ENCODE peak calls at places on chromosome 7, in seven cellular contexts. T is psoas muscle, D is AG04450, N is kidney epithelial cell, V is coronary artery, L is testis, R is left ventricle myocardium inferior. Q is an unnamed sample.

GRCh38 chr7:79298145-79298760 is 155.2 kb downstream of the MAGI2 start:
- DNase-seq in T (no peak), D (peak), N (peak), V (no peak), L (peak), R (no peak), Q (peak)

GRCh38 chr7:141763797-141764196 is at the start of gene TAS2R3:
- DNase-seq in T (no peak), D (no peak), N (no peak), V (no peak), L (no peak), R (no peak), Q (no peak)

GRCh38 chr7:20470082-20470481 is 139.4 kb downstream of the ITGB8 start:
- DNase-seq in T (no peak), D (no peak), N (no peak), V (no peak), L (no peak), R (no peak), Q (no peak)

GRCh38 chr7:23287612-23288011 is 11.5 kb upstream of the MALSU1 start:
- DNase-seq in T (no peak), D (no peak), N (no peak), V (no peak), L (no peak), R (no peak), Q (no peak)

GRCh38 chr7:28623105-28623730 is 210.9 kb downstream of the CREB5 start:
- DNase-seq in T (no peak), D (peak), N (no peak), V (no peak), L (no peak), R (no peak), Q (peak)

GRCh38 chr7:155001756-155002410 is 1.0 kb downstream of the PAXIP1 start:
- DNase-seq in T (no peak), D (no peak), N (no peak), V (no peak), L (no peak), R (no peak), Q (peak)

GRCh38 chr7:151313857-151314256 is 27.8 kb upstream of the NUB1 start:
- DNase-seq in T (peak), D (no peak), N (no peak), V (peak), L (peak), R (peak), Q (peak)

GRCh38 chr7:2893411-2893861 is 49.3 kb upstream of the GNA12 start:
- DNase-seq in T (no peak), D (no peak), N (no peak), V (no peak), L (no peak), R (no peak), Q (no peak)

GRCh38 chr7:36810476-36810875 is 86.2 kb upstream of the AOAH start:
- DNase-seq in T (no peak), D (no peak), N (no peak), V (no peak), L (no peak), R (no peak), Q (no peak)

GRCh38 chr7:151249034-151249731 is 689 bp upstream of the SMARCD3 start:
- DNase-seq in T (peak), D (no peak), N (no peak), V (peak), L (peak), R (peak), Q (peak)

GRCh38 chr7:42263971-42264370 is 27.0 kb upstream of the GLI3 start:
- DNase-seq in T (peak), D (no peak), N (no peak), V (no peak), L (no peak), R (peak), Q (no peak)

GRCh38 chr7:42128703-42129102 is 108.3 kb downstream of the GLI3 start:
- DNase-seq in T (no peak), D (no peak), N (no peak), V (no peak), L (no peak), R (no peak), Q (peak)

GRCh38 chr7:128362670-128363069 is 1.2 kb upstream of the PRRT4 start:
- DNase-seq in T (no peak), D (no peak), N (no peak), V (no peak), L (no peak), R (no peak), Q (no peak)

GRCh38 chr7:40297741-40298311 is 163.0 kb downstream of the SUGCT start:
- DNase-seq in T (no peak), D (no peak), N (no peak), V (no peak), L (no peak), R (no peak), Q (peak)

GRCh38 chr7:3399858-3400257 is 98.8 kb downstream of the SDK1 start:
- DNase-seq in T (no peak), D (no peak), N (no peak), V (no peak), L (no peak), R (no peak), Q (peak)

GRCh38 chr7:57305192-57305748 is 144.7 kb upstream of the ZNF716 start:
- DNase-seq in T (no peak), D (no peak), N (no peak), V (no peak), L (peak), R (no peak), Q (no peak)

GRCh38 chr7:27169658-27170493 is 4.2 kb downstream of the HOXA10 start:
- DNase-seq in T (peak), D (no peak), N (no peak), V (no peak), L (no peak), R (peak), Q (no peak)

GRCh38 chr7:83486536-83486935 is 162.4 kb downstream of the SEMA3E start:
- DNase-seq in T (no peak), D (no peak), N (no peak), V (no peak), L (no peak), R (no peak), Q (no peak)

GRCh38 chr7:47893238-47893637 is 55.0 kb downstream of the PKD1L1 start:
- DNase-seq in T (no peak), D (no peak), N (no peak), V (no peak), L (peak), R (no peak), Q (no peak)

GRCh38 chr7:137873524-137873923 is 26.8 kb upstream of the DGKI start:
- DNase-seq in T (no peak), D (no peak), N (no peak), V (no peak), L (no peak), R (no peak), Q (peak)

GRCh38 chr7:101386558-101387199 is 24.0 kb downstream of the COL26A1 start:
- DNase-seq in T (peak), D (no peak), N (no peak), V (no peak), L (no peak), R (no peak), Q (no peak)

DNA sequence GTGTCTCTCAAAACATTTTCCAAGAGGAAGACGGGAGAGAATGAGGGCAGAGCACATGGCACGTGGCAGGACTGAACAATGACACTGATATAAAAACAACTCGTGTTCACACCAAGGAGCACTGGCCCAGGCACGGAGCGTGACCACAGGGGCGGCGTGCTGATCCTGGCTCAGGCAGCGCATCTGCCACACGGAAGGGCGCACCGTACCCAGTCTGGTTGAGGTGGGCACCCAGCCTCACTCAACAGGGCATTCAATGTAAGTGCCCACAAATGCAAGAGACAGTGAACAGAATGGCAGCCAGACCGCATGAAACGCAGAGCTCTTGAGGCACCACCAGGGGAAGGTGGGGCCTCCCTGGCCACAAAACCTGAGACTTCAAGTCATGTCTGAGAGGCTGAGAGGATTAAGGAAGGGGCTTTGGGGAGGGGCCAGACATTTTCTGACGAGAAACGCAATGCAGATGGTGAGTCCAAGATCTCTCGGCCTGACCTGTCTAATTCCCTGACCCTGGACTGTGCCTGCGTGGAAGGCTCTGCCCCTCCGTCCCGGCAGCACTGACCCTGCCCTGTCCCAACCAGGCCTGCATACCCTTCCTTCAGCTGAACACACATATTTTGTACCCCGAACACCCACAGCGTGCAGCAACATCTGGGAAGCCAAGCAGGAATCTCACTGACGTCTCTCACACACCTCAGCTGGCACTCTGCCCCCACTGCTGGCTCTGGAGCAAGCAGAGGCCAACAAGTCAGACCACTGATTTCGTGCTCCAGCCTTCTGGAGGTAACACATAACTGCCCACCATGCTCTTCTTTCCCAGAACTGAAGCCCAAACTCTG is 35.5 kb downstream of the VOPP1 start:
- DNase-seq in T (no peak), D (no peak), N (no peak), V (no peak), L (no peak), R (no peak), Q (no peak)
- TF ChIP-seq CTCF in T (no peak), D (no peak), N (no peak), V (no peak), L (no peak), R (no peak), Q (peak)

DNA sequence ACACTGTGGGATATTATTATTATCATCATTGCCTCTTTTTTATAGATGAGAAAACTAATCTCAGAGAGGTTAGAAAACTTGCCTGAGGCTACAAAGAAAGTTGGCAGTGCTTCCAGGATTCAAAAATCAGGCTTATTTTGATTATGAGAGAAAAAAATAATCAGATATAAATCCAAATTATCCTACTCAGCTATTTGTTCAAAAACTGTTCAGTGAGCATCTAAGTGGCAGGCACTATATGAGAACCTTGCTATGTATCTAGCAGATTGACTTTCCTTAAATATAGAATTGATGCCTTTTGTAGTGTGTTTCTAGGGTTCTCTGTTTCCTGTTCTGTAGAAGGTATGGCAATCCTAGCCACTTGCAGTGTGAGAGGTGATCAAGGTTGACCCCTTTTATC is 60.0 kb upstream of the SLC35B4 start:
- DNase-seq in T (no peak), D (no peak), N (no peak), V (no peak), L (no peak), R (no peak), Q (no peak)
- H3K4me3 ChIP-seq in T (no peak), D (no peak), N (no peak), V (no peak), L (no peak), R (no peak), Q (no peak)

DNA sequence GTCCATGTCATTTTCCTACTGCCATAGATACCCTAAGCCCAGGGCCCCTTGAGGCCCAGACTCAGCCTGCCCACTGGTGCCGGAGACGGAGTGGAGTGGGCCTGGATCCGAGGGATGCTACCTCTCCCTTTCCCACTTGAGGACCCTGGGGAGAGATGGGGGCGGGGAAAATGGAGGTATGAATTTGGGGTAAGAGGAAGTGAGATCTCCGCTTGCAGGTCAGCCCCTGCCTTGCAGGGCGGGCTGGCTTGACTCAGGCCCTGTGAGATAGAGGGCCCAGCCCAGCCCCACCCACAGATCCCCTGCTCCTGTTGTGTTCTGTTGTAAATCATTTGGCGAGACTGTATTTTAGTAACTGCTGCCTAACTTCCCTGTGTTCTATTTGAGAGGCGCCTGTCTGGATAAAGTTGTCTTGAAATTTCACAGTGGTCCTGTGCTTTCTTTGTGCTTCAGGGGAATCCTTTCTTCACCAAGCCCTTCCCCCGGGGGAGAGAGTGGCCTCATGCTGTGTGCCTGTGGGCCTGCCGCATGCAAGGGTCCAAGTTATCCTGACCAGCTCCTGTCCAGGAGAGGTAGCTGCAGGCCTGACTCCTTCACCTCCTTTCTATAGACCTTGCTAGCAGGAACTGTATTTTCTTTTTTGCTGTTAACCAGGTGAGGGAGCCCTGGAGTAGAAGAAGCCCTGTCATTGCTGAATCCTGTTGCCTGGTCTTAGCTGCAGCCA is 13.3 kb downstream of the YKT6 start:
- DNase-seq in T (peak), D (no peak), N (peak), V (no peak), L (no peak), R (no peak), Q (peak)
- TF ChIP-seq CTCF in T (no peak), D (peak), N (peak), V (no peak), L (no peak), R (peak), Q (peak)

GRCh38 chr7:5283421-5284303 is 919 bp downstream of the SLC29A4 start:
- DNase-seq in T (no peak), D (no peak), N (no peak), V (no peak), L (no peak), R (no peak), Q (peak)
- H3K4me3 ChIP-seq in T (peak), D (peak), N (peak), V (peak), L (peak), R (peak), Q (no peak)

Q was measured in choroid plexus epithelial cell.